ENCODE peak calls at places on chromosomes 3 and 15, in four cellular contexts. G is IMR-90, K is GM12878, E is K562. T is an unnamed sample. For H3K4me1, the result is how much of the 10 kb centered on the place peaks cover.

GRCh38 chr15:70064441-70064840 is 33.3 kb downstream of the TLE3 start:
- DNase-seq in G (peak), K (no peak), E (no peak), T (no peak)

GRCh38 chr3:33751320-33751719 is 33.3 kb upstream of the CLASP2 start:
- DNase-seq in G (no peak), K (no peak), E (no peak), T (no peak)

GRCh38 chr15:35725353-35725752 is 179.4 kb upstream of the DPH6 start:
- DNase-seq in G (peak), K (no peak), E (no peak), T (peak)

GRCh38 chr3:172848910-172849309 is 98.4 kb downstream of the ECT2 start:
- DNase-seq in G (peak), K (no peak), E (no peak), T (peak)

GRCh38 chr15:29687204-29687768 is 135.0 kb downstream of the TJP1 start:
- DNase-seq in G (no peak), K (no peak), E (no peak), T (no peak)

GRCh38 chr15:39907216-39907615 is 12.8 kb downstream of the GPR176 start:
- DNase-seq in G (no peak), K (no peak), E (no peak), T (no peak)

GRCh38 chr3:99218468-99218867 is 317.0 kb upstream of the DCBLD2 start:
- DNase-seq in G (no peak), K (no peak), E (no peak), T (no peak)

GRCh38 chr3:12918231-12918630 is 76.9 kb upstream of the RPL32 start:
- DNase-seq in G (no peak), K (no peak), E (no peak), T (no peak)

GRCh38 chr3:195054311-195054710 is 216.6 kb downstream of the XXYLT1 start:
- DNase-seq in G (no peak), K (no peak), E (no peak), T (no peak)

GRCh38 chr3:55402886-55403605 is 84.1 kb downstream of the WNT5A start:
- DNase-seq in G (peak), K (no peak), E (no peak), T (no peak)

GRCh38 chr3:1703169-1703568 is 395.5 kb upstream of the CNTN4 start:
- DNase-seq in G (no peak), K (no peak), E (no peak), T (no peak)

GRCh38 chr3:24494616-24495333 is at the start of gene THRB:
- DNase-seq in G (no peak), K (no peak), E (peak), T (peak)

GRCh38 chr3:32847520-32847919 is 29.7 kb downstream of the TRIM71 start:
- DNase-seq in G (no peak), K (no peak), E (peak), T (no peak)

GRCh38 chr3:197463279-197463678 is 92.5 kb downstream of the BDH1 start:
- DNase-seq in G (peak), K (no peak), E (no peak), T (no peak)

GRCh38 chr3:16290007-16290826 is 25.2 kb downstream of the OXNAD1 start:
- DNase-seq in G (peak), K (no peak), E (peak), T (peak)

GRCh38 chr15:63978511-63979226 is 67.6 kb downstream of the DAPK2 start:
- DNase-seq in G (no peak), K (no peak), E (no peak), T (no peak)

GRCh38 chr3:141331370-141332318 is 36.7 kb upstream of the ZBTB38 start:
- DNase-seq in G (peak), K (peak), E (peak), T (peak)

GRCh38 chr15:93483923-93484322 is 394.9 kb upstream of the RGMA start:
- DNase-seq in G (no peak), K (no peak), E (no peak), T (no peak)

GRCh38 chr3:160169139-160169830 is 55.9 kb upstream of the C3orf80 start:
- DNase-seq in G (peak), K (no peak), E (peak), T (no peak)

GRCh38 chr3:45131201-45131600 is 15.0 kb downstream of the CDCP1 start:
- DNase-seq in G (peak), K (no peak), E (no peak), T (no peak)

GRCh38 chr15:42547926-42548257 is 701 bp downstream of the LRRC57 start:
- DNase-seq in G (peak), K (no peak), E (no peak), T (no peak)

GRCh38 chr15:69780374-69780773 is 317.3 kb downstream of the TLE3 start:
- DNase-seq in G (peak), K (no peak), E (no peak), T (no peak)

GRCh38 chr15:94119923-94120775 is 111.2 kb upstream of the MCTP2 start:
- DNase-seq in G (peak), K (peak), E (peak), T (peak)

GRCh38 chr15:67244966-67245478 is 9.4 kb downstream of the AAGAB start:
- DNase-seq in G (peak), K (no peak), E (no peak), T (no peak)

GRCh38 chr15:68382286-68383007 is 49.5 kb downstream of the ITGA11 start:
- DNase-seq in G (peak), K (no peak), E (no peak), T (no peak)

GRCh38 chr3:193701896-193702644 is 109.1 kb downstream of the OPA1 start:
- DNase-seq in G (peak), K (peak), E (no peak), T (no peak)

GRCh38 chr3:15223684-15224575 is 17.9 kb downstream of the CAPN7 start:
- DNase-seq in G (peak), K (no peak), E (no peak), T (no peak)

GRCh38 chr3:182490601-182491485 is 302.5 kb upstream of the ATP11B start:
- DNase-seq in G (no peak), K (no peak), E (peak), T (peak)

GRCh38 chr3:115577000-115577399 is 46.3 kb upstream of the GAP43 start:
- DNase-seq in G (no peak), K (no peak), E (no peak), T (no peak)

GRCh38 chr15:28945626-28946215 is 59.9 kb downstream of the APBA2 start:
- DNase-seq in G (no peak), K (no peak), E (no peak), T (no peak)

GRCh38 chr3:158761350-158761749 is 29.1 kb upstream of the RARRES1 start:
- DNase-seq in G (no peak), K (no peak), E (no peak), T (no peak)
- H3K4me1 ChIP-seq in G (under half), K (under half), E (under half), T (under half)

GRCh38 chr3:150372320-150373118 is 35.6 kb upstream of the TSC22D2 start:
- DNase-seq in G (peak), K (no peak), E (no peak), T (peak)
- TF ChIP-seq FOS in G (no peak), K (no peak), E (no peak), T (no peak)

DNA sequence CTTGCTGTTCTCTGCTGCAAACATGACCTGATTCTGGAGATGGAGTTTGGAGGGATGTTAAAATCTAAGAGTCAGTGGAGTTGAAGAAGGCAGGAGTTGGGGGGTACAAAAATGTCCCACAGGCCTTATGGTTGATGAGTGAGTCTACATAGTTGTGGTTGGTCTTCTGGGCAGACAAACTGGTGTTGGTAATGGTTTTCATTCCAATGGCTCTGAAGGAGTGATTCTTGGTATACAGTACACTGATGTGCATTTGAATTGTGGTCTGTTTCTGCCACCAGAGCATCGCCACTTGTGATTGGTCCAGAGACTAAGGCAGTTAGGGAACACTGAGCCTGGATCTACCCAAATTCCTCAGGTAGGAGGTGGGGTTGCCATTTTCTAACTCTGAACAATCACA is 514.1 kb upstream of the CFAP20DC start:
- DNase-seq in G (no peak), K (no peak), E (no peak), T (no peak)
- H3K4me1 ChIP-seq in G (under half), K (under half), E (under half), T (under half)

DNA sequence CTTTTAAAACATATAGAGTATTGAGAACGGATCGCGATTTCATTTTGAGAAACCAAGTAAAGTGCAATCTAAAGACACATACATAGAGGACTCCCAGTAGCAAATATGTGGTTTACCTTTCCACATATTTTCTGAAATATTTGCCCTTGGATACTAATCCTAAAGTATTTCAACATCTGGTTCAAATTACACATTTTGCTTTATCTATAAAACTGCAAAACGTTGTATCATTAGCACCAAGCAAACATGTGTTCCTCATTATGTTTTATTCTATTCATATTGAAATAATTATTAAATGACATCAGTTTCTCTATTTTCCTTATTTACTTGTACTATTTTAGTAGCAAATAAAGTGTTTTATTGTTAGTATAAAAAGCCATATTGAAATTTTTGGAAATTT is 776.6 kb downstream of the ROBO2 start:
- DNase-seq in G (no peak), K (no peak), E (no peak), T (no peak)
- TF ChIP-seq FOS in G (no peak), K (no peak), E (no peak), T (no peak)

T was measured in endothelial cell of umbilical vein.